ENCODE peak calls at places on chromosomes 3 and 15, in seven cellular contexts. T, Q, Y, M, J, P and A are unnamed samples.

GRCh38 chr15:77819271-77819806 is 186.6 kb upstream of the LINGO1 start:
- DNase-seq in M (no peak), Y (no peak), P (no peak), T (no peak), J (no peak), Q (no peak), A (no peak)

GRCh38 chr3:97810779-97811390 is 10.9 kb upstream of the CRYBG3 start:
- DNase-seq in T (peak), Y (no peak), M (no peak), J (no peak), P (no peak), Q (no peak), A (no peak)

GRCh38 chr3:159322322-159322939 is 520.6 kb downstream of the MFSD1 start:
- DNase-seq in Q (peak), T (no peak), M (no peak), J (no peak), P (no peak), Y (no peak), A (peak)

GRCh38 chr3:58190291-58190690 is 20.5 kb downstream of the DNASE1L3 start:
- DNase-seq in Q (no peak), J (no peak), M (no peak), T (no peak), Y (no peak), P (no peak), A (no peak)

GRCh38 chr3:165817160-165817709 is 20.0 kb downstream of the BCHE start:
- DNase-seq in P (no peak), Q (no peak), M (no peak), J (no peak), T (peak), Y (no peak), A (no peak)

GRCh38 chr3:11950576-11950975 is 53.6 kb upstream of the SYN2 start:
- DNase-seq in Y (no peak), J (no peak), Q (no peak), P (no peak), T (no peak), M (no peak), A (no peak)

GRCh38 chr3:197746801-197747237 is 2.9 kb upstream of the FYTTD1 start:
- DNase-seq in Y (no peak), J (no peak), M (no peak), P (no peak), Q (no peak), T (peak), A (peak)

GRCh38 chr3:151146071-151146730 is 56.8 kb downstream of the GPR171 start:
- DNase-seq in M (peak), J (peak), Y (no peak), Q (peak), P (no peak), T (peak), A (peak)

GRCh38 chr3:52471371-52472238 is 16.2 kb downstream of the NISCH start:
- DNase-seq in J (peak), P (no peak), M (peak), T (no peak), Y (no peak), Q (peak), A (peak)

GRCh38 chr3:196016485-196016884 is 65.4 kb downstream of the TFRC start:
- DNase-seq in M (no peak), Y (no peak), P (no peak), Q (no peak), T (peak), J (no peak), A (no peak)